ENCODE peak calls at places on chromosomes 7 and 10, in eight cellular contexts. E is mesothelial cell of epicardium; X is EL; V is CMK; H is psoas muscle; G is transverse colon; M is iPS DF 6.9; T is central memory CD8-positive, alpha-beta T cell. A is an unnamed sample.

GRCh38 chr10:8403711-8404371 is 349.4 kb downstream of the GATA3 start:
- DNase-seq in M (no peak), V (no peak), X (no peak), H (no peak), G (no peak), T (no peak), E (no peak), A (no peak)

GRCh38 chr7:4724648-4725013 is 42.5 kb downstream of the FOXK1 start:
- DNase-seq in H (no peak), T (no peak), V (no peak), G (no peak), E (no peak), X (peak; percentile 68), M (no peak), A (no peak)

GRCh38 chr7:151940048-151940845 is 16.0 kb upstream of the GALNTL5 start:
- DNase-seq in G (no peak), X (peak; percentile 80), H (peak; percentile 60), E (no peak), T (no peak), V (no peak), M (no peak), A (no peak)

GRCh38 chr10:103657061-103657591 is 163.6 kb downstream of the NEURL1 start:
- DNase-seq in H (no peak), X (no peak), M (no peak), E (no peak), G (no peak), T (no peak), V (no peak), A (no peak)

GRCh38 chr7:116583653-116584052 is 58.8 kb downstream of the CAV1 start:
- DNase-seq in M (no peak), T (no peak), E (no peak), X (peak; percentile 25), G (no peak), V (no peak), H (no peak), A (no peak)

GRCh38 chr10:76015245-76015644 is 583.8 kb downstream of the LRMDA start:
- DNase-seq in G (no peak), M (no peak), T (no peak), V (no peak), E (no peak), H (no peak), X (no peak), A (no peak)

GRCh38 chr7:1945558-1945957 is 275.5 kb downstream of the ELFN1 start:
- DNase-seq in T (no peak), V (no peak), X (no peak), G (no peak), E (no peak), H (peak; percentile 36), M (no peak), A (no peak)

GRCh38 chr10:116741391-116742351 is 695 bp downstream of the HSPA12A start:
- DNase-seq in M (no peak), E (no peak), T (no peak), G (peak; percentile 18), X (peak; percentile 33), V (no peak), H (no peak), A (no peak)